ENCODE peak calls at places on chromosomes 6 and 20, in six cellular contexts. Z is stimulated activated naive CD8-positive, alpha-beta T cell treated with anti-CD3 and anti-CD28 coated beads, Interleukin-15, amount 100 ng/mL, for 72 hours; F is AG08395; E is AG10803; S is tibial nerve; A is memory B cell. I is an unnamed sample.

GRCh38 chr6:33962186-33962585 is 158.4 kb upstream of the MLN start:
- DNase-seq in Z (no peak), F (peak; percentile 85), E (peak; percentile 69), S (no peak), A (no peak), I (no peak)

GRCh38 chr6:33787954-33788693 is 806 bp downstream of the LEMD2 start:
- DNase-seq in Z (peak; percentile 64), F (peak; percentile 78), E (peak; percentile 87), S (peak; percentile 35), A (no peak), I (peak; percentile 83)

GRCh38 chr20:33732166-33732970 is 572 bp downstream of the ZNF341 start:
- DNase-seq in Z (no peak), F (no peak), E (peak; percentile 85), S (peak; percentile 70), A (peak; percentile 98), I (peak; percentile 82)

GRCh38 chr20:41137412-41138216 is at the start of gene PLCG1:
- DNase-seq in Z (peak; percentile 87), F (peak; percentile 87), E (peak; percentile 63), S (peak; percentile 64), A (peak; percentile 79), I (peak; percentile 71)

GRCh38 chr6:133778414-133778813 is 110.5 kb upstream of the TCF21 start:
- DNase-seq in Z (no peak), F (peak; percentile 74), E (peak; percentile 93), S (no peak), A (no peak), I (peak; percentile 97)

GRCh38 chr6:12709116-12709515 is 7.5 kb upstream of the PHACTR1 start:
- DNase-seq in Z (no peak), F (peak; percentile 80), E (peak; percentile 95), S (no peak), A (no peak), I (peak; percentile 25)

GRCh38 chr6:138194221-138194620 is 24.1 kb downstream of the PBOV1 start:
- DNase-seq in Z (no peak), F (no peak), E (no peak), S (no peak), A (no peak), I (no peak)

GRCh38 chr20:59992531-59992930 is 34.3 kb downstream of the CDH26 start:
- DNase-seq in Z (no peak), F (no peak), E (peak; percentile 13), S (no peak), A (no peak), I (no peak)

GRCh38 chr6:33049323-33049722 is 24.1 kb downstream of the HLA-DPA1 start:
- DNase-seq in Z (no peak), F (no peak), E (no peak), S (no peak), A (no peak), I (no peak)

GRCh38 chr6:22320750-22321149 is 23.9 kb upstream of the PRL start:
- DNase-seq in Z (no peak), F (peak; percentile 82), E (peak; percentile 82), S (no peak), A (no peak), I (peak; percentile 88)

GRCh38 chr6:85674604-85675003 is 31.9 kb upstream of the SYNCRIP start:
- DNase-seq in Z (no peak), F (no peak), E (no peak), S (no peak), A (no peak), I (no peak)

GRCh38 chr6:25050356-25050755 is 114.6 kb upstream of the RIPOR2 start:
- DNase-seq in Z (peak; percentile 36), F (peak; percentile 47), E (peak; percentile 76), S (no peak), A (no peak), I (peak; percentile 91)

GRCh38 chr6:36752886-36753506 is 55.4 kb downstream of the RAB44 start:
- DNase-seq in Z (no peak), F (no peak), E (no peak), S (no peak), A (peak; percentile 54), I (no peak)

GRCh38 chr6:20180935-20181334 is 31.3 kb downstream of the MBOAT1 start:
- DNase-seq in Z (no peak), F (peak; percentile 36), E (no peak), S (no peak), A (no peak), I (peak; percentile 10)

GRCh38 chr6:68915591-68915990 is 280.5 kb downstream of the ADGRB3 start:
- DNase-seq in Z (no peak), F (no peak), E (no peak), S (no peak), A (no peak), I (no peak)

GRCh38 chr20:5668529-5668868 is 81.7 kb upstream of the SHLD1 start:
- DNase-seq in Z (no peak), F (no peak), E (no peak), S (no peak), A (no peak), I (no peak)

GRCh38 chr6:72943699-72944098 is 281.6 kb downstream of the KHDC1L start:
- DNase-seq in Z (no peak), F (no peak), E (no peak), S (no peak), A (no peak), I (no peak)

GRCh38 chr6:19736066-19736465 is 101.1 kb upstream of the ID4 start:
- DNase-seq in Z (no peak), F (no peak), E (no peak), S (no peak), A (no peak), I (no peak)

GRCh38 chr6:137846772-137847313 is 20.2 kb upstream of the TNFAIP3 start:
- DNase-seq in Z (no peak), F (no peak), E (no peak), S (no peak), A (no peak), I (no peak)

GRCh38 chr6:73738367-73739028 is 42.5 kb downstream of the CD109 start:
- DNase-seq in Z (no peak), F (no peak), E (peak; percentile 26), S (no peak), A (no peak), I (no peak)

GRCh38 chr20:19692685-19693119 is 65.4 kb upstream of the RIN2 start:
- DNase-seq in Z (peak; percentile 45), F (peak; percentile 51), E (peak; percentile 25), S (peak; percentile 37), A (peak; percentile 70), I (peak; percentile 28)

GRCh38 chr6:35267446-35267845 is 7.9 kb downstream of the ZNF76 start:
- DNase-seq in Z (no peak), F (no peak), E (no peak), S (no peak), A (no peak), I (no peak)

GRCh38 chr6:64516393-64516792 is 880.8 kb downstream of the PHF3 start:
- DNase-seq in Z (no peak), F (no peak), E (no peak), S (no peak), A (no peak), I (no peak)

GRCh38 chr6:127690092-127690491 is 113.1 kb downstream of the C6orf58 start:
- DNase-seq in Z (no peak), F (peak; percentile 43), E (peak; percentile 16), S (no peak), A (no peak), I (peak; percentile 36)